ENCODE peak calls at places on chromosomes 4 and X, in five cellular contexts. One of them, this sample, is unnamed.

GRCh38 chr4:133389029-133389428 is 239.9 kb downstream of the PCDH10 start:
- DNase-seq in memory B cell: no peak
- DNase-seq in stimulated activated CD4-positive, alpha-beta T cell treated with anti-CD3 and anti-CD28 coated beads, TNF-alpha, amount 100 ng/mL, for 24 hours: no peak
- DNase-seq in endothelial cell: no peak
- DNase-seq in sciatic nerve: no peak
- DNase-seq in this sample: no peak

GRCh38 chr4:138003248-138003647 is 238.9 kb downstream of the SLC7A11 start:
- DNase-seq in endothelial cell: no peak
- DNase-seq in memory B cell: no peak
- DNase-seq in sciatic nerve: no peak
- DNase-seq in stimulated activated CD4-positive, alpha-beta T cell treated with anti-CD3 and anti-CD28 coated beads, TNF-alpha, amount 100 ng/mL, for 24 hours: no peak
- DNase-seq in this sample: no peak

GRCh38 chr4:169443748-169444147 is 168.6 kb downstream of the NEK1 start:
- DNase-seq in endothelial cell: no peak
- DNase-seq in stimulated activated CD4-positive, alpha-beta T cell treated with anti-CD3 and anti-CD28 coated beads, TNF-alpha, amount 100 ng/mL, for 24 hours: no peak
- DNase-seq in memory B cell: no peak
- DNase-seq in sciatic nerve: no peak
- DNase-seq in this sample: no peak

GRCh38 chr4:174544496-174544895 is 22.2 kb upstream of the HPGD start:
- DNase-seq in stimulated activated CD4-positive, alpha-beta T cell treated with anti-CD3 and anti-CD28 coated beads, TNF-alpha, amount 100 ng/mL, for 24 hours: no peak
- DNase-seq in memory B cell: no peak
- DNase-seq in endothelial cell: no peak
- DNase-seq in sciatic nerve: no peak
- DNase-seq in this sample: no peak

GRCh38 chr4:47642985-47643745 is 158.1 kb downstream of the ATP10D start:
- DNase-seq in stimulated activated CD4-positive, alpha-beta T cell treated with anti-CD3 and anti-CD28 coated beads, TNF-alpha, amount 100 ng/mL, for 24 hours: no peak
- DNase-seq in sciatic nerve: no peak
- DNase-seq in endothelial cell: no peak
- DNase-seq in memory B cell: no peak
- DNase-seq in this sample: peak

GRCh38 chr4:156291317-156291716 is 337.7 kb upstream of the CTSO start:
- DNase-seq in stimulated activated CD4-positive, alpha-beta T cell treated with anti-CD3 and anti-CD28 coated beads, TNF-alpha, amount 100 ng/mL, for 24 hours: no peak
- DNase-seq in memory B cell: no peak
- DNase-seq in endothelial cell: no peak
- DNase-seq in sciatic nerve: no peak
- DNase-seq in this sample: no peak

GRCh38 chrX:2150722-2151121 is 350.1 kb downstream of the DHRSX start:
- DNase-seq in stimulated activated CD4-positive, alpha-beta T cell treated with anti-CD3 and anti-CD28 coated beads, TNF-alpha, amount 100 ng/mL, for 24 hours: no peak
- DNase-seq in memory B cell: no peak
- DNase-seq in sciatic nerve: no peak
- DNase-seq in endothelial cell: no peak
- DNase-seq in this sample: no peak

GRCh38 chr4:74055096-74055495 is 16.6 kb upstream of the CXCL3 start:
- DNase-seq in stimulated activated CD4-positive, alpha-beta T cell treated with anti-CD3 and anti-CD28 coated beads, TNF-alpha, amount 100 ng/mL, for 24 hours: no peak
- DNase-seq in sciatic nerve: no peak
- DNase-seq in memory B cell: no peak
- DNase-seq in endothelial cell: no peak
- DNase-seq in this sample: no peak

GRCh38 chrX:150227321-150227860 is 135.7 kb upstream of the MAMLD1 start:
- DNase-seq in sciatic nerve: no peak
- DNase-seq in memory B cell: no peak
- DNase-seq in stimulated activated CD4-positive, alpha-beta T cell treated with anti-CD3 and anti-CD28 coated beads, TNF-alpha, amount 100 ng/mL, for 24 hours: no peak
- DNase-seq in endothelial cell: no peak
- DNase-seq in this sample: no peak

GRCh38 chrX:139967300-139967699 is 2.0 kb upstream of the CXorf66 start:
- DNase-seq in memory B cell: no peak
- DNase-seq in stimulated activated CD4-positive, alpha-beta T cell treated with anti-CD3 and anti-CD28 coated beads, TNF-alpha, amount 100 ng/mL, for 24 hours: no peak
- DNase-seq in endothelial cell: no peak
- DNase-seq in sciatic nerve: no peak
- DNase-seq in this sample: no peak

GRCh38 chr4:183906736-183907651 is 1.9 kb downstream of the STOX2 start:
- DNase-seq in memory B cell: no peak
- DNase-seq in sciatic nerve: peak
- DNase-seq in endothelial cell: peak
- DNase-seq in stimulated activated CD4-positive, alpha-beta T cell treated with anti-CD3 and anti-CD28 coated beads, TNF-alpha, amount 100 ng/mL, for 24 hours: no peak
- DNase-seq in this sample: peak

GRCh38 chrX:53284684-53285447 is 3.5 kb upstream of the IQSEC2 start:
- DNase-seq in sciatic nerve: peak
- DNase-seq in memory B cell: peak
- DNase-seq in endothelial cell: peak
- DNase-seq in stimulated activated CD4-positive, alpha-beta T cell treated with anti-CD3 and anti-CD28 coated beads, TNF-alpha, amount 100 ng/mL, for 24 hours: no peak
- DNase-seq in this sample: peak

GRCh38 chrX:24479924-24480722 is 15.0 kb downstream of the PDK3 start:
- DNase-seq in stimulated activated CD4-positive, alpha-beta T cell treated with anti-CD3 and anti-CD28 coated beads, TNF-alpha, amount 100 ng/mL, for 24 hours: peak
- DNase-seq in sciatic nerve: no peak
- DNase-seq in memory B cell: peak
- DNase-seq in endothelial cell: no peak
- DNase-seq in this sample: no peak

GRCh38 chr4:88523325-88524129 is at the start of gene PYURF:
- DNase-seq in stimulated activated CD4-positive, alpha-beta T cell treated with anti-CD3 and anti-CD28 coated beads, TNF-alpha, amount 100 ng/mL, for 24 hours: peak
- DNase-seq in sciatic nerve: peak
- DNase-seq in endothelial cell: peak
- DNase-seq in memory B cell: peak
- DNase-seq in this sample: peak

GRCh38 chrX:153969125-153969903 is 2.3 kb downstream of the HCFC1 start:
- DNase-seq in stimulated activated CD4-positive, alpha-beta T cell treated with anti-CD3 and anti-CD28 coated beads, TNF-alpha, amount 100 ng/mL, for 24 hours: no peak
- DNase-seq in endothelial cell: no peak
- DNase-seq in sciatic nerve: no peak
- DNase-seq in memory B cell: peak
- DNase-seq in this sample: peak

GRCh38 chrX:40809210-40809609 is 73.9 kb upstream of the MED14 start:
- DNase-seq in sciatic nerve: no peak
- DNase-seq in stimulated activated CD4-positive, alpha-beta T cell treated with anti-CD3 and anti-CD28 coated beads, TNF-alpha, amount 100 ng/mL, for 24 hours: no peak
- DNase-seq in memory B cell: no peak
- DNase-seq in endothelial cell: no peak
- DNase-seq in this sample: no peak

This sample was measured in retina.